ENCODE peak calls at places on chromosomes 6 and 20, in five cellular contexts. One of them, this sample, is unnamed.
A peak's percentile ranks its signal among the peaks of the same experiment; 100 is the strongest.

GRCh38 chr6:1253816-1254215 is 58.1 kb upstream of the FOXQ1 start:
- DNase-seq in IMR-90: no peak
- DNase-seq in transverse colon: no peak
- DNase-seq in stomach: no peak
- DNase-seq in heart left ventricle: no peak
- DNase-seq in this sample: no peak

GRCh38 chr20:47993035-47993755 is 207.9 kb upstream of the SULF2 start:
- DNase-seq in IMR-90: no peak
- DNase-seq in transverse colon: no peak
- DNase-seq in stomach: no peak
- DNase-seq in heart left ventricle: no peak
- DNase-seq in this sample: no peak

GRCh38 chr6:124683507-124683906 is 278.7 kb upstream of the RNF217 start:
- DNase-seq in IMR-90: no peak
- DNase-seq in transverse colon: no peak
- DNase-seq in stomach: no peak
- DNase-seq in heart left ventricle: no peak
- DNase-seq in this sample: no peak

GRCh38 chr6:22756365-22756764 is 187.0 kb downstream of the HDGFL1 start:
- DNase-seq in IMR-90: peak; percentile 77
- DNase-seq in transverse colon: no peak
- DNase-seq in stomach: no peak
- DNase-seq in heart left ventricle: no peak
- DNase-seq in this sample: no peak

GRCh38 chr6:6315660-6316059 is 4.8 kb downstream of the F13A1 start:
- DNase-seq in IMR-90: peak; percentile 11
- DNase-seq in transverse colon: peak; percentile 41
- DNase-seq in stomach: peak; percentile 41
- DNase-seq in heart left ventricle: peak; percentile 24
- DNase-seq in this sample: peak; percentile 66

GRCh38 chr6:19837511-19838441 is 606 bp downstream of the ID4 start:
- DNase-seq in IMR-90: peak; percentile 38
- DNase-seq in transverse colon: peak; percentile 24
- DNase-seq in stomach: peak; percentile 39
- DNase-seq in heart left ventricle: peak; percentile 32
- DNase-seq in this sample: no peak

GRCh38 chr6:137013031-137013430 is 31.7 kb downstream of the IL20RA start:
- DNase-seq in IMR-90: no peak
- DNase-seq in transverse colon: no peak
- DNase-seq in stomach: no peak
- DNase-seq in heart left ventricle: no peak
- DNase-seq in this sample: no peak

GRCh38 chr6:422423-423061 is 31.0 kb downstream of the IRF4 start:
- DNase-seq in IMR-90: peak; percentile 97
- DNase-seq in transverse colon: no peak
- DNase-seq in stomach: no peak
- DNase-seq in heart left ventricle: no peak
- DNase-seq in this sample: no peak

GRCh38 chr20:24814556-24815195 is 134.4 kb upstream of the CST7 start:
- DNase-seq in IMR-90: no peak
- DNase-seq in transverse colon: no peak
- DNase-seq in stomach: no peak
- DNase-seq in heart left ventricle: no peak
- DNase-seq in this sample: no peak

GRCh38 chr20:20373046-20373706 is 5.3 kb downstream of the INSM1 start:
- DNase-seq in IMR-90: peak; percentile 26
- DNase-seq in transverse colon: no peak
- DNase-seq in stomach: no peak
- DNase-seq in heart left ventricle: no peak
- DNase-seq in this sample: no peak

GRCh38 chr6:145887969-145888368 is 73.4 kb upstream of the FBXO30 start:
- DNase-seq in IMR-90: peak; percentile 42
- DNase-seq in transverse colon: no peak
- DNase-seq in stomach: no peak
- DNase-seq in heart left ventricle: no peak
- DNase-seq in this sample: no peak

GRCh38 chr6:37524025-37524647 is 24.4 kb upstream of the CCDC167 start:
- DNase-seq in IMR-90: peak; percentile 64
- DNase-seq in transverse colon: no peak
- DNase-seq in stomach: no peak
- DNase-seq in heart left ventricle: no peak
- DNase-seq in this sample: no peak

GRCh38 chr20:3744806-3745685 is 12.6 kb downstream of the HSPA12B start:
- DNase-seq in IMR-90: no peak
- DNase-seq in transverse colon: peak; percentile 71
- DNase-seq in stomach: peak; percentile 80
- DNase-seq in heart left ventricle: peak; percentile 63
- DNase-seq in this sample: peak; percentile 43

GRCh38 chr6:95127266-95127665 is 450.1 kb upstream of the MANEA start:
- DNase-seq in IMR-90: no peak
- DNase-seq in transverse colon: no peak
- DNase-seq in stomach: no peak
- DNase-seq in heart left ventricle: no peak
- DNase-seq in this sample: no peak

GRCh38 chr20:52056203-52057062 is 135.1 kb downstream of the ZFP64 start:
- DNase-seq in IMR-90: peak; percentile 95
- DNase-seq in transverse colon: no peak
- DNase-seq in stomach: no peak
- DNase-seq in heart left ventricle: no peak
- DNase-seq in this sample: no peak

GRCh38 chr6:29708432-29709177 is 14.6 kb upstream of the HLA-F start:
- DNase-seq in IMR-90: no peak
- DNase-seq in transverse colon: peak; percentile 59
- DNase-seq in stomach: peak; percentile 34
- DNase-seq in heart left ventricle: no peak
- DNase-seq in this sample: no peak

GRCh38 chr20:11920083-11920482 is 2.4 kb downstream of the BTBD3 start:
- DNase-seq in IMR-90: no peak
- DNase-seq in transverse colon: no peak
- DNase-seq in stomach: no peak
- DNase-seq in heart left ventricle: no peak
- DNase-seq in this sample: no peak

GRCh38 chr6:44917430-44917829 is 410.7 kb upstream of the RUNX2 start:
- DNase-seq in IMR-90: peak; percentile 19
- DNase-seq in transverse colon: no peak
- DNase-seq in stomach: no peak
- DNase-seq in heart left ventricle: no peak
- DNase-seq in this sample: no peak

GRCh38 chr6:15317934-15318902 is 72.3 kb downstream of the JARID2 start:
- DNase-seq in IMR-90: peak; percentile 48
- DNase-seq in transverse colon: no peak
- DNase-seq in stomach: no peak
- DNase-seq in heart left ventricle: no peak
- DNase-seq in this sample: no peak

GRCh38 chr20:25198663-25199363 is 3.3 kb downstream of the ENTPD6 start:
- DNase-seq in IMR-90: no peak
- DNase-seq in transverse colon: no peak
- DNase-seq in stomach: no peak
- DNase-seq in heart left ventricle: no peak
- DNase-seq in this sample: no peak

GRCh38 chr6:113632220-113632864 is 224.8 kb upstream of the MARCKS start:
- DNase-seq in IMR-90: peak; percentile 88
- DNase-seq in transverse colon: peak; percentile 54
- DNase-seq in stomach: peak; percentile 45
- DNase-seq in heart left ventricle: peak; percentile 20
- DNase-seq in this sample: peak; percentile 22

GRCh38 chr6:110645685-110646418 is 169.4 kb downstream of the CDK19 start:
- DNase-seq in IMR-90: no peak
- DNase-seq in transverse colon: no peak
- DNase-seq in stomach: no peak
- DNase-seq in heart left ventricle: no peak
- DNase-seq in this sample: no peak

GRCh38 chr20:7790189-7790588 is 150.1 kb downstream of the HAO1 start:
- DNase-seq in IMR-90: no peak
- DNase-seq in transverse colon: no peak
- DNase-seq in stomach: no peak
- DNase-seq in heart left ventricle: no peak
- DNase-seq in this sample: no peak

GRCh38 chr20:43751167-43752050 is 24.6 kb upstream of the GTSF1L start:
- DNase-seq in IMR-90: peak; percentile 92
- DNase-seq in transverse colon: peak; percentile 50
- DNase-seq in stomach: no peak
- DNase-seq in heart left ventricle: no peak
- DNase-seq in this sample: no peak

GRCh38 chr20:10922941-10923340 is 249.1 kb upstream of the JAG1 start:
- DNase-seq in IMR-90: peak; percentile 96
- DNase-seq in transverse colon: no peak
- DNase-seq in stomach: no peak
- DNase-seq in heart left ventricle: no peak
- DNase-seq in this sample: no peak

GRCh38 chr6:10684618-10685017 is 9.8 kb downstream of the C6orf52 start:
- DNase-seq in IMR-90: no peak
- DNase-seq in transverse colon: no peak
- DNase-seq in stomach: no peak
- DNase-seq in heart left ventricle: no peak
- DNase-seq in this sample: no peak

GRCh38 chr20:23235173-23236027 is 115.2 kb upstream of the NXT1 start:
- DNase-seq in IMR-90: peak; percentile 54
- DNase-seq in transverse colon: peak; percentile 54
- DNase-seq in stomach: peak; percentile 66
- DNase-seq in heart left ventricle: peak; percentile 76
- DNase-seq in this sample: peak; percentile 57

GRCh38 chr6:37483917-37484785 is 15.5 kb downstream of the CCDC167 start:
- DNase-seq in IMR-90: peak; percentile 29
- DNase-seq in transverse colon: peak; percentile 55
- DNase-seq in stomach: peak; percentile 69
- DNase-seq in heart left ventricle: peak; percentile 53
- DNase-seq in this sample: no peak

GRCh38 chr20:62032606-62033368 is 32.9 kb downstream of the TAF4 start:
- DNase-seq in IMR-90: no peak
- DNase-seq in transverse colon: no peak
- DNase-seq in stomach: no peak
- DNase-seq in heart left ventricle: no peak
- DNase-seq in this sample: no peak

GRCh38 chr6:108737594-108738546 is 110.4 kb upstream of the ARMC2 start:
- DNase-seq in IMR-90: peak; percentile 99
- DNase-seq in transverse colon: peak; percentile 57
- DNase-seq in stomach: peak; percentile 48
- DNase-seq in heart left ventricle: no peak
- DNase-seq in this sample: no peak

DNA sequence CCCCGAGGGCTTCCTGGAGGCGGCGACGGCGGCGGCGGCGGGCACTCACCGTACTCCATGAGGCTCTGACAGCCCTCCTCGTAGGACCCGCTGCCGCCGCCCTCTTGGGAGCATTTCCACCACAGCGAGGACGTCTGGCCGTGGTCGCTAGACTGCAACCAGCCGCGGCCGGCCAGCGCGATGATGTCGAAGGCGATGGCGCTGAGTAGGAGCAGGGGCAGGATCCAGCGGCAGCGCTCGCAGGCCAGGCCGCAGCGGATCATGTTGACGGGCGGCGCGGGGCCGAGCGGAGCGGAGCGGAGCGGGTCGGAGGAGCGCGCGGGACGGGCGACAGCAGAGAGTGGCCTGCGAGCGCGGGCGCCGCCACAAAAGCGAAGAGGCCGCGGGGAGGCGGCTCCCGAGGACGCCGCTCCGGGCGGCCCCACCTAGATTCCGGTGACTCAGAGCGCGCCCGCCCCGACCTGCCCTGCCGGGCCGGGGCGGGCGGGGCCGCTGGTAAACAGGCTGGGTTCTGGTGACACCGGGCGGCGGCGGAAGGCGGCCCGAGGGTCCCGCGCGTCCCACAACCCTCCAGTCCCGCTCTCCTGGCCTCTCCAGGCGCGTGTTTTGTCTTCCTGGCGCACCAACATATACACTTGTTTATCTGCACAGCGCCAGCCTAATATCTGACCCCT is at the start of gene PERP:
- DNase-seq in IMR-90: peak; percentile 38
- DNase-seq in transverse colon: peak; percentile 90
- DNase-seq in stomach: peak; percentile 86
- DNase-seq in heart left ventricle: peak; percentile 68
- DNase-seq in this sample: peak; percentile 53
- TF ChIP-seq POLR2A in IMR-90: peak; percentile 58
- TF ChIP-seq POLR2A in transverse colon: peak; percentile 96
- TF ChIP-seq POLR2A in stomach: no peak
- TF ChIP-seq POLR2A in heart left ventricle: peak; percentile 60
- TF ChIP-seq POLR2A in this sample: peak; percentile 20

GRCh38 chr6:32462609-32463008 is 22.9 kb downstream of the HLA-DRA start:
- DNase-seq in IMR-90: no peak
- DNase-seq in transverse colon: no peak
- DNase-seq in stomach: no peak
- DNase-seq in heart left ventricle: no peak
- DNase-seq in this sample: no peak
- TF ChIP-seq CTCF in IMR-90: no peak
- TF ChIP-seq CTCF in transverse colon: no peak
- TF ChIP-seq CTCF in stomach: no peak
- TF ChIP-seq CTCF in heart left ventricle: no peak
- TF ChIP-seq CTCF in this sample: no peak

DNA sequence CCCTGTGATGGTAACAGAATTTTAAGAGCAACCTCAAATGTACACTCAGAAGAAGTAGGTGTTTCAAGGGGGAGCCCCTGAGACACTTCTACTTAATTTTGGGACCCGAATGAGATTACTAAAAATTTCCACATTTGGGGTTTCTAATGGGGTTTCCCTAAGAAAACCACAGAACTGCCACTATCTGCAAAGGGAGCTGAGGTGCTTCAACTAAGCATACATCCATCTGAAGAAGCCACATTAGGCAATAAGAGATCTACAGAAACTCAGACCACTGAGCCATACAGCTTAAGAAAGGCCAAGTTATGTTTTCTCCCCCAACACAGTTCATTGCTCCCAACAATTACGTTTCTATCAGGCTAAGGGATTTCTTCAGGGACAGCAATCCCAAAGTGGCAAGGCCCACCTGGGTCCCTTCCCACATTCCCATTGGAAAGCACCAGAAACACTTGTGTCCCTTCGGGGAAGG is 5.2 kb downstream of the BCL2L1 start:
- DNase-seq in IMR-90: no peak
- DNase-seq in transverse colon: no peak
- DNase-seq in stomach: no peak
- DNase-seq in heart left ventricle: no peak
- DNase-seq in this sample: no peak
- TF ChIP-seq POLR2A in IMR-90: no peak
- TF ChIP-seq POLR2A in transverse colon: no peak
- TF ChIP-seq POLR2A in stomach: no peak
- TF ChIP-seq POLR2A in heart left ventricle: no peak
- TF ChIP-seq POLR2A in this sample: no peak

DNA sequence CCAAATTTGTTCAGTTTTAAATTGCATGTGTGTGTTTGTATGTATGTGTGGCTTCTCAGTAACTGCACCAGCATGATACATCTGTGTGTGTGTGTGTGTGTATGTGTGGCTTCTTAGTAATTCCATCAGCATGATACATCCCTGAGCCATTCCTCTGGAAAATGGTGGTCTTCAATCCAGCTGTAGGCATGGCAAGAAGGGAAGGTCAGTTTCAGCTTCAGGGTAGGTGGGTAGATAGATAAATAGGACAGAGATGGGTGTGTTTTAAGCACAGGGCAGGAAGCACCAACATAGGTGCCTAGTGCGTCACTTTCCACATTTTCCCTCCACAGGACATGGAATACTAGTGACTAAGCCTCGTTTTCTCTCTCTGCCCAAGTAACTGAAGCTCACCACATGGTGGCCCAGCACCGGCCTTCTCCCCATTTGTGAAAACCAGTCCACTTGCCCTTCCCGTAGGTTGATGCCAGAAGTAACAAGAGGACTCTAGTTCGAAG is 82.9 kb downstream of the RPP40 start:
- DNase-seq in IMR-90: peak; percentile 52
- DNase-seq in transverse colon: no peak
- DNase-seq in stomach: no peak
- DNase-seq in heart left ventricle: no peak
- DNase-seq in this sample: no peak
- TF ChIP-seq CTCF in IMR-90: no peak
- TF ChIP-seq CTCF in transverse colon: no peak
- TF ChIP-seq CTCF in stomach: no peak
- TF ChIP-seq CTCF in heart left ventricle: no peak
- TF ChIP-seq CTCF in this sample: no peak